ENCODE peak calls at places on chromosomes 4 and X, in eight cellular contexts. One of them, this sample, is unnamed. For H3K4me1, the result is how much of the 10 kb centered on the place peaks cover.

GRCh38 chrX:40908026-40908425 is 172.7 kb upstream of the MED14 start:
- DNase-seq in K562: no peak
- DNase-seq in breast epithelium: no peak
- DNase-seq in HCT116: no peak
- DNase-seq in HepG2: no peak
- DNase-seq in esophagus muscularis mucosa: no peak
- DNase-seq in GM23338: no peak
- DNase-seq in suprapubic skin: no peak
- DNase-seq in this sample: no peak

GRCh38 chr4:164136181-164136616 is 617.7 kb upstream of the SMIM31 start:
- DNase-seq in K562: peak
- DNase-seq in breast epithelium: no peak
- DNase-seq in HCT116: peak
- DNase-seq in HepG2: no peak
- DNase-seq in esophagus muscularis mucosa: no peak
- DNase-seq in GM23338: no peak
- DNase-seq in suprapubic skin: no peak
- DNase-seq in this sample: no peak

GRCh38 chr4:83753260-83753659 is 217.4 kb downstream of the GPAT3 start:
- DNase-seq in K562: no peak
- DNase-seq in breast epithelium: no peak
- DNase-seq in HCT116: no peak
- DNase-seq in HepG2: no peak
- DNase-seq in esophagus muscularis mucosa: no peak
- DNase-seq in GM23338: peak
- DNase-seq in suprapubic skin: no peak
- DNase-seq in this sample: no peak

GRCh38 chr4:94076498-94076897 is 131.2 kb upstream of the SMARCAD1 start:
- DNase-seq in K562: peak
- DNase-seq in breast epithelium: no peak
- DNase-seq in HCT116: no peak
- DNase-seq in HepG2: no peak
- DNase-seq in esophagus muscularis mucosa: no peak
- DNase-seq in GM23338: peak
- DNase-seq in suprapubic skin: no peak
- DNase-seq in this sample: no peak

GRCh38 chr4:108045687-108046024 is 56.0 kb downstream of the HADH start:
- DNase-seq in K562: peak
- DNase-seq in breast epithelium: peak
- DNase-seq in HCT116: no peak
- DNase-seq in HepG2: no peak
- DNase-seq in esophagus muscularis mucosa: no peak
- DNase-seq in GM23338: no peak
- DNase-seq in suprapubic skin: no peak
- DNase-seq in this sample: peak

GRCh38 chrX:41388543-41388942 is 54.6 kb downstream of the DDX3X start:
- DNase-seq in K562: no peak
- DNase-seq in breast epithelium: no peak
- DNase-seq in HCT116: no peak
- DNase-seq in HepG2: peak
- DNase-seq in esophagus muscularis mucosa: no peak
- DNase-seq in GM23338: no peak
- DNase-seq in suprapubic skin: no peak
- DNase-seq in this sample: no peak

GRCh38 chr4:111512081-111512774 is 633.0 kb upstream of the FAM241A start:
- DNase-seq in K562: no peak
- DNase-seq in breast epithelium: no peak
- DNase-seq in HCT116: peak
- DNase-seq in HepG2: no peak
- DNase-seq in esophagus muscularis mucosa: no peak
- DNase-seq in GM23338: no peak
- DNase-seq in suprapubic skin: no peak
- DNase-seq in this sample: no peak

GRCh38 chr4:153528705-153529493 is 62.7 kb downstream of the TMEM131L start:
- DNase-seq in K562: peak
- DNase-seq in breast epithelium: no peak
- DNase-seq in HCT116: no peak
- DNase-seq in HepG2: no peak
- DNase-seq in esophagus muscularis mucosa: peak
- DNase-seq in GM23338: no peak
- DNase-seq in suprapubic skin: no peak
- DNase-seq in this sample: no peak

GRCh38 chr4:124288706-124289486 is 423.6 kb downstream of the ANKRD50 start:
- DNase-seq in K562: no peak
- DNase-seq in breast epithelium: no peak
- DNase-seq in HCT116: no peak
- DNase-seq in HepG2: no peak
- DNase-seq in esophagus muscularis mucosa: no peak
- DNase-seq in GM23338: no peak
- DNase-seq in suprapubic skin: no peak
- DNase-seq in this sample: no peak

GRCh38 chr4:149605601-149606378 is 209.9 kb downstream of the IQCM start:
- DNase-seq in K562: no peak
- DNase-seq in breast epithelium: no peak
- DNase-seq in HCT116: no peak
- DNase-seq in HepG2: no peak
- DNase-seq in esophagus muscularis mucosa: no peak
- DNase-seq in GM23338: peak
- DNase-seq in suprapubic skin: no peak
- DNase-seq in this sample: no peak

GRCh38 chr4:54254116-54254914 is 25.2 kb downstream of the PDGFRA start:
- DNase-seq in K562: no peak
- DNase-seq in breast epithelium: no peak
- DNase-seq in HCT116: no peak
- DNase-seq in HepG2: no peak
- DNase-seq in esophagus muscularis mucosa: peak
- DNase-seq in GM23338: no peak
- DNase-seq in suprapubic skin: no peak
- DNase-seq in this sample: no peak

GRCh38 chr4:64538219-64538618 is 129.0 kb upstream of the TECRL start:
- DNase-seq in K562: peak
- DNase-seq in breast epithelium: no peak
- DNase-seq in HCT116: no peak
- DNase-seq in HepG2: peak
- DNase-seq in esophagus muscularis mucosa: no peak
- DNase-seq in GM23338: peak
- DNase-seq in suprapubic skin: no peak
- DNase-seq in this sample: no peak

GRCh38 chrX:14448406-14448805 is 80.9 kb upstream of the GLRA2 start:
- DNase-seq in K562: no peak
- DNase-seq in breast epithelium: no peak
- DNase-seq in HCT116: no peak
- DNase-seq in HepG2: no peak
- DNase-seq in esophagus muscularis mucosa: no peak
- DNase-seq in GM23338: no peak
- DNase-seq in suprapubic skin: no peak
- DNase-seq in this sample: no peak
- H3K4me1 ChIP-seq in K562: under half
- H3K4me1 ChIP-seq in breast epithelium: under half
- H3K4me1 ChIP-seq in HCT116: under half
- H3K4me1 ChIP-seq in HepG2: under half
- H3K4me1 ChIP-seq in esophagus muscularis mucosa: under half
- H3K4me1 ChIP-seq in GM23338: under half
- H3K4me1 ChIP-seq in suprapubic skin: under half
- H3K4me1 ChIP-seq in this sample: under half

GRCh38 chr4:100984901-100985300 is 362.4 kb downstream of the PPP3CA start:
- DNase-seq in K562: no peak
- DNase-seq in breast epithelium: no peak
- DNase-seq in HCT116: no peak
- DNase-seq in HepG2: no peak
- DNase-seq in esophagus muscularis mucosa: no peak
- DNase-seq in GM23338: no peak
- DNase-seq in suprapubic skin: no peak
- DNase-seq in this sample: no peak

GRCh38 chr4:100982345-100982744 is 365.0 kb downstream of the PPP3CA start:
- DNase-seq in K562: no peak
- DNase-seq in breast epithelium: no peak
- DNase-seq in HCT116: no peak
- DNase-seq in HepG2: no peak
- DNase-seq in esophagus muscularis mucosa: no peak
- DNase-seq in GM23338: no peak
- DNase-seq in suprapubic skin: no peak
- DNase-seq in this sample: no peak

GRCh38 chr4:100977746-100978397 is 369.5 kb downstream of the PPP3CA start:
- DNase-seq in K562: no peak
- DNase-seq in breast epithelium: no peak
- DNase-seq in HCT116: no peak
- DNase-seq in HepG2: no peak
- DNase-seq in esophagus muscularis mucosa: no peak
- DNase-seq in GM23338: no peak
- DNase-seq in suprapubic skin: no peak
- DNase-seq in this sample: no peak

GRCh38 chr4:100983426-100983825 is 363.9 kb downstream of the PPP3CA start:
- DNase-seq in K562: no peak
- DNase-seq in breast epithelium: no peak
- DNase-seq in HCT116: no peak
- DNase-seq in HepG2: no peak
- DNase-seq in esophagus muscularis mucosa: no peak
- DNase-seq in GM23338: no peak
- DNase-seq in suprapubic skin: no peak
- DNase-seq in this sample: no peak

DNA sequence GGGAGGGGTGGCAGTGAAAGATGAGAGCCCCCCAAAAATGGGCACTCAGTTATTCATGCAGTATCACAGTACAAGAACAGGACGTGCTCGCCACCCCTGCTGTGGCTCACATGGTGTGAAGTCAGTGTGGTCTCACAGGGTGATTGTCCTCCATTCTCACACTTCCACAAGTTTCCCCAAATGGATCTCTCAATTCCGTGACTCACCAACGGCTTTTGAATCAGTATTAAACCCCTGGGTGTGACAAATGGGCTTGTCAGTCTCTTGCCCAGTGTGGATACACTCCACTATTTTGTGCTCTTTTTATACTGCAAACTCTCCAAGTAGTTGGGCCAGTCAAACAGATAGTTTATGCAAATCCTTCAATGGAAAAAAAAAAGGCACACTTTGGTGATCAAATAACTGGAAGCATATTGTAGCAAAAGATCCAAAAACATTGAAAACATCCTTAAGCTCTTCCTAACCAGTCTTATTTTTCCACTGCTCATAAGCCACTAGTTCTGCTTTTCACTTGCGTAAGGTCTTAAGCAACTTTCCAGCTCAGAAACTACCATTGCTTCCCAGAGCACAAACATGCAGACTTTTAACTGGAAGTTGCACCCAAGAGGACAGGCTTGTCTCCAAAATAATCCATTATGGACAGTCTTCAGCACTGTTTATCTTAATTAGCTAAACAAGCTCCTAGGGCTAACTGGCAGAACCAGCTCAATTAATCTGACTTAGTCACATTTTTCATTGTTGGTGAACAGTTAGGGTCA is 365.7 kb downstream of the PPP3CA start:
- DNase-seq in K562: no peak
- DNase-seq in breast epithelium: no peak
- DNase-seq in HCT116: no peak
- DNase-seq in HepG2: no peak
- DNase-seq in esophagus muscularis mucosa: no peak
- DNase-seq in GM23338: no peak
- DNase-seq in suprapubic skin: no peak
- DNase-seq in this sample: no peak
- TF ChIP-seq POLR2AphosphoS5 in K562: no peak
- TF ChIP-seq POLR2AphosphoS5 in breast epithelium: no peak
- TF ChIP-seq POLR2AphosphoS5 in HCT116: no peak
- TF ChIP-seq POLR2AphosphoS5 in HepG2: no peak
- TF ChIP-seq POLR2AphosphoS5 in esophagus muscularis mucosa: no peak
- TF ChIP-seq POLR2AphosphoS5 in GM23338: no peak
- TF ChIP-seq POLR2AphosphoS5 in suprapubic skin: no peak
- TF ChIP-seq POLR2AphosphoS5 in this sample: peak

GRCh38 chr4:26732356-26732755 is 128.3 kb upstream of the STIM2 start:
- DNase-seq in K562: no peak
- DNase-seq in breast epithelium: no peak
- DNase-seq in HCT116: no peak
- DNase-seq in HepG2: no peak
- DNase-seq in esophagus muscularis mucosa: no peak
- DNase-seq in GM23338: no peak
- DNase-seq in suprapubic skin: no peak
- DNase-seq in this sample: no peak

GRCh38 chr4:26741491-26741871 is 119.2 kb upstream of the STIM2 start:
- DNase-seq in K562: no peak
- DNase-seq in breast epithelium: no peak
- DNase-seq in HCT116: no peak
- DNase-seq in HepG2: no peak
- DNase-seq in esophagus muscularis mucosa: no peak
- DNase-seq in GM23338: no peak
- DNase-seq in suprapubic skin: no peak
- DNase-seq in this sample: no peak

GRCh38 chr4:26731342-26731741 is 129.3 kb upstream of the STIM2 start:
- DNase-seq in K562: no peak
- DNase-seq in breast epithelium: no peak
- DNase-seq in HCT116: no peak
- DNase-seq in HepG2: no peak
- DNase-seq in esophagus muscularis mucosa: no peak
- DNase-seq in GM23338: no peak
- DNase-seq in suprapubic skin: no peak
- DNase-seq in this sample: no peak

GRCh38 chr4:26737385-26737784 is 123.3 kb upstream of the STIM2 start:
- DNase-seq in K562: no peak
- DNase-seq in breast epithelium: no peak
- DNase-seq in HCT116: no peak
- DNase-seq in HepG2: no peak
- DNase-seq in esophagus muscularis mucosa: no peak
- DNase-seq in GM23338: no peak
- DNase-seq in suprapubic skin: no peak
- DNase-seq in this sample: no peak

DNA sequence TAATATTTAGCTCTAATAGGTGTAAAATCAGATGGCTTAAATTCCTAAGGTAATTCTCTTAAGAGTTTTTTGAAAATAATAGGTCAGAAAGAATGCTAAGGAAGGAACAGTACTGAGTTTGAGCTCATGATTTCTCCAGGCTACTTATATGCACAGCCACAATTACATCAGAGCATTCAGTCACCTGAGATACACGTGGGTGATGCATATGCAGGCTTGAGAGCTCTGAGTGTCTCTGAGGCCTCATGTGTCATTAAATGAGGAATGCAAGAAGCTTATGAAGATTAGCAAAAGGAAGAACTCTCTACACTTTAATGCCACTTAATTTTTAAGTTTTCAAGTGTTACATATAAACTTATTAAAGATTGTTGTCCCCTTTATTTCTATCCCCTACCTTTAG is 124.0 kb upstream of the STIM2 start:
- DNase-seq in K562: no peak
- DNase-seq in breast epithelium: no peak
- DNase-seq in HCT116: no peak
- DNase-seq in HepG2: no peak
- DNase-seq in esophagus muscularis mucosa: no peak
- DNase-seq in GM23338: no peak
- DNase-seq in suprapubic skin: no peak
- DNase-seq in this sample: no peak
- H3K4me1 ChIP-seq in K562: under half
- H3K4me1 ChIP-seq in breast epithelium: under half
- H3K4me1 ChIP-seq in HCT116: under half
- H3K4me1 ChIP-seq in HepG2: under half
- H3K4me1 ChIP-seq in esophagus muscularis mucosa: under half
- H3K4me1 ChIP-seq in GM23338: under half
- H3K4me1 ChIP-seq in suprapubic skin: under half
- H3K4me1 ChIP-seq in this sample: under half

DNA sequence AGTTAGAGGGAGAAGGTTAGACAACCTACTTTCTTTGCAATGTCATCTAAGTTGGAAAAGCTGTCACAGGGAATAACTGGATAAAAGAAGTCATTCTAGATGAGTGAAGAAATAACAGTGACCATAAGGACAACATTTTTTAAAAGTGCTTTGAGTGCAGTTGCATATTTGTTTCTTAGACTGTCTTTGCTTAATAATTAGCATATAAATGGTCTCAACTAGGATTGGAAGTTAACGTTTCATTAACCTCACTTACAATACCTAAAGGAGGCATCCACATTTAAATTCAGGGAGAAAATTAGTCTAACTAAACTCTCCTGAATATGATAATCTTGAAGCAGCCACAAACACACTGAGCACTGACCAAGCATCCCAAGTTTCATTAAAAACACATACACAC is 780.8 kb downstream of the PCDH18 start:
- DNase-seq in K562: no peak
- DNase-seq in breast epithelium: no peak
- DNase-seq in HCT116: no peak
- DNase-seq in HepG2: no peak
- DNase-seq in esophagus muscularis mucosa: no peak
- DNase-seq in GM23338: no peak
- DNase-seq in suprapubic skin: no peak
- DNase-seq in this sample: no peak
- TF ChIP-seq POLR2AphosphoS5 in K562: no peak
- TF ChIP-seq POLR2AphosphoS5 in breast epithelium: no peak
- TF ChIP-seq POLR2AphosphoS5 in HCT116: no peak
- TF ChIP-seq POLR2AphosphoS5 in HepG2: no peak
- TF ChIP-seq POLR2AphosphoS5 in esophagus muscularis mucosa: no peak
- TF ChIP-seq POLR2AphosphoS5 in GM23338: no peak
- TF ChIP-seq POLR2AphosphoS5 in suprapubic skin: no peak
- TF ChIP-seq POLR2AphosphoS5 in this sample: no peak